ENCODE peak calls at places on chromosome 18, in ten cellular contexts. Z is upper lobe of right lung, R is body of pancreas, V is cardiac muscle cell, B is hepatocyte, J is tibial artery, E is GM23338, P is neural progenitor cell, Y is SJSA1, L is astrocyte. W is an unnamed sample. For H3K4me1, the result is how much of the 10 kb centered on the place peaks cover.

GRCh38 chr18:7117390-7118355 is at the start of gene LAMA1:
- DNase-seq in B (peak), J (no peak), E (peak), Z (peak), P (peak), V (peak), Y (peak), L (no peak), R (peak), W (no peak)

GRCh38 chr18:24181806-24182205 is 42.9 kb downstream of the CABYR start:
- DNase-seq in V (peak), L (peak), R (no peak), E (no peak), Z (no peak), B (no peak), Y (peak), J (no peak), P (no peak), W (no peak)

GRCh38 chr18:53795061-53795460 is 429.4 kb downstream of the MBD2 start:
- DNase-seq in E (no peak), L (peak), Z (no peak), P (no peak), R (no peak), J (no peak), Y (peak), V (peak), B (no peak), W (no peak)

GRCh38 chr18:57143265-57143664 is 3.6 kb upstream of the BOD1L2 start:
- DNase-seq in L (no peak), P (no peak), Y (no peak), B (no peak), R (no peak), Z (no peak), V (no peak), E (no peak), J (no peak), W (no peak)

GRCh38 chr18:79804130-79804772 is 6.5 kb downstream of the KCNG2 start:
- DNase-seq in J (no peak), Z (peak), E (no peak), L (no peak), Y (no peak), R (no peak), P (no peak), V (no peak), B (no peak), W (no peak)

GRCh38 chr18:38362286-38362792 is 796.7 kb upstream of the CELF4 start:
- DNase-seq in B (no peak), V (no peak), R (no peak), P (peak), Y (no peak), L (no peak), J (no peak), E (peak), Z (no peak), W (no peak)

GRCh38 chr18:28728891-28729290 is 552.0 kb upstream of the CDH2 start:
- DNase-seq in P (no peak), V (no peak), Y (no peak), L (peak), E (no peak), B (no peak), J (no peak), Z (no peak), R (no peak), W (no peak)

GRCh38 chr18:56999823-57000222 is 147.1 kb upstream of the BOD1L2 start:
- DNase-seq in V (no peak), L (no peak), P (no peak), B (no peak), Z (no peak), E (no peak), Y (no peak), J (no peak), R (no peak), W (no peak)

GRCh38 chr18:8424917-8425725 is 184.1 kb upstream of the RAB12 start:
- DNase-seq in L (peak), R (no peak), J (no peak), Z (no peak), V (peak), E (no peak), Y (peak), P (no peak), B (no peak), W (no peak)

GRCh38 chr18:49612515-49613033 is 50.7 kb downstream of the LIPG start:
- DNase-seq in L (no peak), B (no peak), E (peak), Y (no peak), R (no peak), P (peak), J (no peak), Z (no peak), V (no peak), W (no peak)

GRCh38 chr18:57784034-57784815 is 18.9 kb downstream of the ATP8B1 start:
- DNase-seq in Y (no peak), Z (no peak), E (no peak), V (peak), P (no peak), J (no peak), R (no peak), L (peak), B (no peak), W (no peak)

GRCh38 chr18:26496528-26496927 is 51.8 kb downstream of the KCTD1 start:
- DNase-seq in V (no peak), Z (no peak), L (no peak), J (no peak), R (no peak), E (no peak), Y (no peak), B (no peak), P (no peak), W (no peak)

GRCh38 chr18:27188309-27188708 is 3.2 kb upstream of the CHST9 start:
- DNase-seq in E (no peak), R (no peak), J (no peak), Y (no peak), B (no peak), V (no peak), P (no peak), Z (no peak), L (no peak), W (no peak)

GRCh38 chr18:6056171-6056932 is 161.0 kb upstream of the TMEM200C start:
- DNase-seq in B (peak), V (peak), Y (peak), R (no peak), Z (no peak), P (peak), E (no peak), L (peak), J (no peak), W (no peak)

GRCh38 chr18:55982992-55983391 is 395.0 kb upstream of the TCF4 start:
- DNase-seq in V (no peak), J (no peak), Z (no peak), P (no peak), R (no peak), B (no peak), E (peak), L (peak), Y (peak), W (no peak)

GRCh38 chr18:55983433-55983832 is 395.4 kb upstream of the TCF4 start:
- DNase-seq in J (no peak), Y (no peak), L (peak), P (no peak), B (no peak), E (no peak), V (no peak), Z (no peak), R (no peak), W (no peak)

DNA sequence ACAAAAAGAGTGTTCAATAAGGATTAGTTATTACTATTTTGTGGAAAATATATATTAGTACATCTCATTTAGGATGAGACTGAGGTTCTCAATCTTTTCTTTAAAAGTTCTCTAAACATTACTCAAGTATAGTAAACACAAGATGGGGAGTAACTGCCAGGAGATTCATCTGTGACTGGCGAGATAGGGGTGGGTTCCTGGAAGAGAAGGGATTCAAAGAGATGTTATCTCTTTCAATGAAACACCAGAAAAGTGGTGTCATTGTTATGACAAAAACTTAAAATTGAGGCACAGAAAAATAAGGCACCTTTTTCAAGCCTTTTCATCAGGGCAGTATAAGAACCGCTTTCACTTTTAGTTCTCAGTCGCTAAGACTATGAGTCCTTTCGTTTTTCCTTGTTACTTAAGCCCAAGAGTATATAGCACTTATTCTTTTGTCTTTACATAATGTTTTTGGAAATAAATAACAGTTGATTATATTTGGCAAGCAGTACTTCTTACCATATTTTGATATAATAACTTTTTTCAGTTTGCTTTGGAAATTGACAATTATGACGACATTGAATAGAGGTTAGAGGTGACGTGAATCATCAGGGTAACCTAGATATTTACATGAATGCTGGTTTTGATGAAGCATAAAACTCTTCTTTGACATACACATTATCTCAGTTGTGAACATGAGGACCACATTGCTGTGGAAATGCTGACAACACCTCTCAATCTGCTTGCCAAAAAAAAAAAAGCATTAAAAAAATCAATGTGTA is 393.9 kb upstream of the TCF4 start:
- DNase-seq in B (no peak), E (no peak), P (no peak), Z (no peak), J (no peak), Y (no peak), V (no peak), R (no peak), L (no peak), W (no peak)
- H3K4me3 ChIP-seq in B (no peak), E (no peak), P (no peak), Z (no peak), J (no peak), Y (no peak), V (no peak), R (no peak), L (no peak), W (no peak)

GRCh38 chr18:76795981-76796380 is 26.4 kb upstream of the ZNF236 start:
- DNase-seq in V (no peak), Y (no peak), L (no peak), J (no peak), Z (no peak), B (no peak), R (no peak), P (no peak), E (peak), W (no peak)

GRCh38 chr18:76788571-76789317 is 33.6 kb upstream of the ZNF236 start:
- DNase-seq in V (no peak), L (no peak), Z (no peak), B (no peak), R (no peak), E (no peak), Y (no peak), J (no peak), P (no peak), W (no peak)

GRCh38 chr18:76791642-76792041 is 30.7 kb upstream of the ZNF236 start:
- DNase-seq in J (no peak), B (no peak), Y (no peak), P (no peak), R (no peak), Z (no peak), L (no peak), E (no peak), V (no peak), W (no peak)

GRCh38 chr18:76791106-76791505 is 31.3 kb upstream of the ZNF236 start:
- DNase-seq in B (no peak), Z (no peak), R (no peak), L (peak), E (no peak), P (no peak), J (no peak), V (no peak), Y (no peak), W (no peak)
- H3K27ac ChIP-seq in B (no peak), Z (no peak), R (no peak), L (no peak), E (no peak), P (no peak), J (no peak), V (no peak), Y (no peak), W (no peak)

GRCh38 chr18:3952031-3952430 is 502.1 kb downstream of the TGIF1 start:
- DNase-seq in J (no peak), L (no peak), Z (no peak), E (no peak), B (no peak), Y (no peak), P (no peak), R (no peak), V (no peak), W (no peak)

GRCh38 chr18:3948958-3949357 is 499.0 kb downstream of the TGIF1 start:
- DNase-seq in P (no peak), B (no peak), R (no peak), L (no peak), Z (no peak), V (no peak), J (no peak), E (no peak), Y (no peak), W (no peak)

GRCh38 chr18:3950668-3951413 is 500.9 kb downstream of the TGIF1 start:
- DNase-seq in V (no peak), J (no peak), Z (no peak), R (no peak), L (no peak), E (no peak), P (no peak), B (no peak), Y (no peak), W (no peak)

GRCh38 chr18:3947383-3947782 is 497.4 kb downstream of the TGIF1 start:
- DNase-seq in B (no peak), Z (no peak), E (no peak), Y (no peak), J (no peak), P (no peak), V (no peak), R (no peak), L (no peak), W (no peak)
- H3K4me1 ChIP-seq in B (under half), Z (under half), E (under half), Y (under half), J (under half), P (under half), V (under half), R (under half), L (under half), W (under half)

DNA sequence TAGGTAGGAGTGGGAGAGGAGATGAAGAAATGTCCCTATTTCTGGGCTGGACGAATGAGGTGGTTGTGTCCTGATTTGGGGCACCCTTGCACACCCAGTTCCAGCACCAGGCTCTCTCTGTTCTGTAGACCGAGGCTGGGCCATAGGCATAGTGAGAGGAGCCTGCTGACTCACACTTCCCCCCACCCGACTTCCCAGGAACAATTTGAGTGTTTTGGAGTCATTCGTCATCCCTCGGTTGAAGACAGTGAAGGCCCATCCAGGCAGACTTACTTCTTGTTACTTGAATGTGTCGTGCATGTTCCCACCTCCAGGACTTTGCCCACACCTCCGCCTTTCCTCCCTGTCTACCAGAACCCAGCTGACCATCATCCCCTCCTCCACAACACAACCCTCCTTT is 179.1 kb downstream of the HAUS1 start:
- DNase-seq in R (no peak), V (peak), E (no peak), B (no peak), Z (no peak), P (no peak), L (peak), Y (no peak), J (no peak), W (no peak)
- H3K4me3 ChIP-seq in R (no peak), V (no peak), E (no peak), B (no peak), Z (no peak), P (no peak), L (no peak), Y (no peak), J (no peak), W (no peak)

DNA sequence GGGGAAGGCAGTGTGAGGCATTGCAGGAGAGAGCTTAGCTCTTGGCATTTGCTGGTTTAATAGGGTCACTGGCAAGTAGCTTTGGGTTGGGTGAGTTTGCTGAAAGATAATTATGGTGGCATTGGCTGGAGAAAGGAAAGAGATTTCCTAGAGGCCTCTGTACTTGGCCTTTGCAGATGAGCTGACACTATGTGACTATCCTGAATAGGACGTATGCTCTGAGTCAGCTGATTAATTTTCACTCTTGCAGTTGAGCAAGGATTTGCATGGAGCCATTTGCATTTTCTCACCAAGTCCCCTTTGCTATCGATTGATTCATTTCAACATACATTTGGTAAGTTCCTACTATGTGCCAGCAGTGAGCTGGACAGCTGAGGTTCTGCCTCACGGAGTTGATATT is 245.8 kb downstream of the LOXHD1 start:
- DNase-seq in V (no peak), J (no peak), B (no peak), Z (no peak), Y (no peak), P (no peak), L (no peak), R (no peak), E (no peak), W (no peak)
- H3K27ac ChIP-seq in V (peak), J (no peak), B (no peak), Z (no peak), Y (no peak), P (no peak), L (no peak), R (no peak), E (no peak), W (no peak)

DNA sequence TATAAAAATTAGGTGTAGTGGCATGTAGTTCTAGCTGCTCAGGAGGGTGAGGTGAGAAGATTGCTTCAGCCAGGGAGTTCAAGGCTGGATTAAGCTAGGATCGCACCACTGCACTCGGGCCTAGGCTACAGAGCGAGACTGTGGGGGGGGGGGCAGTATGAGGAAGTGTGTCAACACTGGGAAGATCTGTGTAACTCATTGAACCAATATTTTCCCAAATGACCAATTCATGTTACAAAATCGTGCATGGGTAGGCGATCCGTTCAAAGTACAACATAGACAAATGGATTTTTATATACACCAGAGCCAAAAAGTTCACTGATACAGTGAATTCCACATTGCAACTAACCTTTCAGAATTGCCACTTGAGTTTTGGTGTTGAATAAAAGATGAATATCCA is 8.1 kb downstream of the SMAD4 start:
- DNase-seq in J (no peak), Y (no peak), E (no peak), L (no peak), Z (no peak), B (peak), P (no peak), R (peak), V (no peak), W (no peak)
- H3K4me1 ChIP-seq in J (half or more), Y (under half), E (half or more), L (under half), Z (half or more), B (under half), P (under half), R (half or more), V (under half), W (under half)

DNA sequence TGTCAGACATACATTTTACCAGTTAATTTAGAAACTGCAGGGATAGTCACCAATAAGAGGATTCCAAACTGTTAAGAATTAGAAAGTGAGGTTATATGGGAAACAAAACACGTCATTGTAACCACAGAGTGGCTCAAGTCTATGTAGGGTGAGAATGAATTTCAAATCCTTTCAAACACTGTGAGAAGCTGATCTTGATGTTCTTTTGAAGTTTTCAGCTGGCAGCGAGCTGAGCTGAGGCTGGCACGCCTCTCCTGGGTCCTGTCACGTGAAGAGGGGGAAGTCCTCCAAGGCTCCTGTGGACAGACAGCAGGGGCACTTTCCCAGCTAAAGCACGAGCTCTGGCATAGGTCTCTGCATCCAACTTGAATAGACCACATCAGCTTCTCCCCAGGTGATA is 339.0 kb upstream of the SALL3 start:
- DNase-seq in B (no peak), Y (no peak), R (no peak), Z (no peak), L (no peak), V (no peak), P (no peak), J (no peak), E (no peak), W (no peak)
- H3K4me3 ChIP-seq in B (no peak), Y (no peak), R (no peak), Z (no peak), L (no peak), V (no peak), P (no peak), J (no peak), E (no peak), W (no peak)

DNA sequence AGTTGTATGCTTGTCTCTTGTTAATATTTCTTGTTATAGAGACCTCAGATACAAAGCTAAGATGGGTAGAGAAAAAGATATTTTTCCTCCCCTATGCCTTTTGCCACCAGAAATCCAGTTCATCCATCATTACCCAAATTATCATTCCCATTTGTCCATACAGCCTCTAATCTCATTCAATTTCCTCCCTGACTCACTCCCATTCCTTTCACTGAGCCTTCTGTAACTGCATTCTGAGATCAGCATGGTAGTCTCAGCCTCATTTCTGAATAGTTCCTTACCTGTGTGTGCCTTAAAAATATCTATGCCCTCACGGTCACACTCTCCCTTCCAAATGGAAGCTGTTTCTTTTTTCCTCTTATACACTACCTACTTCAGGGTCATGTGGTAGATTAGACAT is 15.7 kb upstream of the PIK3C3 start:
- DNase-seq in Z (no peak), J (no peak), Y (no peak), V (peak), E (no peak), R (no peak), L (peak), P (no peak), B (no peak), W (no peak)
- H3K27ac ChIP-seq in Z (no peak), J (no peak), Y (no peak), V (no peak), E (no peak), R (no peak), L (peak), P (no peak), B (no peak), W (no peak)